ENCODE peak calls at places on chromosome 1, in six cellular contexts. One of them, this sample, is unnamed.

GRCh38 chr1:17163789-17164666 is 40.9 kb upstream of the PADI1 start:
- DNase-seq in A549: no peak
- DNase-seq in astrocyte: no peak
- DNase-seq in ovary: no peak
- DNase-seq in heart left ventricle: no peak
- DNase-seq in body of pancreas: no peak
- DNase-seq in this sample: no peak

GRCh38 chr1:243806310-243806709 is 43.7 kb downstream of the AKT3 start:
- DNase-seq in A549: no peak
- DNase-seq in astrocyte: no peak
- DNase-seq in ovary: no peak
- DNase-seq in heart left ventricle: no peak
- DNase-seq in body of pancreas: no peak
- DNase-seq in this sample: no peak

GRCh38 chr1:117512728-117513321 is 93.0 kb upstream of the TENT5C start:
- DNase-seq in A549: peak; percentile 1
- DNase-seq in astrocyte: no peak
- DNase-seq in ovary: no peak
- DNase-seq in heart left ventricle: no peak
- DNase-seq in body of pancreas: no peak
- DNase-seq in this sample: no peak

GRCh38 chr1:70633004-70633403 is 221.9 kb downstream of the CTH start:
- DNase-seq in A549: no peak
- DNase-seq in astrocyte: no peak
- DNase-seq in ovary: no peak
- DNase-seq in heart left ventricle: no peak
- DNase-seq in body of pancreas: no peak
- DNase-seq in this sample: no peak

GRCh38 chr1:203536575-203536974 is 42.6 kb downstream of the OPTC start:
- DNase-seq in A549: no peak
- DNase-seq in astrocyte: no peak
- DNase-seq in ovary: no peak
- DNase-seq in heart left ventricle: no peak
- DNase-seq in body of pancreas: no peak
- DNase-seq in this sample: no peak

GRCh38 chr1:145960468-145961108 is 2.8 kb upstream of the LIX1L start:
- DNase-seq in A549: peak; percentile 67
- DNase-seq in astrocyte: peak; percentile 39
- DNase-seq in ovary: peak; percentile 91
- DNase-seq in heart left ventricle: peak; percentile 94
- DNase-seq in body of pancreas: peak; percentile 67
- DNase-seq in this sample: peak; percentile 47

GRCh38 chr1:55061706-55062321 is 22.5 kb downstream of the PCSK9 start:
- DNase-seq in A549: no peak
- DNase-seq in astrocyte: no peak
- DNase-seq in ovary: no peak
- DNase-seq in heart left ventricle: no peak
- DNase-seq in body of pancreas: no peak
- DNase-seq in this sample: no peak

GRCh38 chr1:247494746-247495145 is 36.8 kb upstream of the OR2B11 start:
- DNase-seq in A549: no peak
- DNase-seq in astrocyte: no peak
- DNase-seq in ovary: no peak
- DNase-seq in heart left ventricle: no peak
- DNase-seq in body of pancreas: no peak
- DNase-seq in this sample: no peak

GRCh38 chr1:17329610-17330009 is 21.6 kb downstream of the PADI4 start:
- DNase-seq in A549: no peak
- DNase-seq in astrocyte: no peak
- DNase-seq in ovary: no peak
- DNase-seq in heart left ventricle: no peak
- DNase-seq in body of pancreas: no peak
- DNase-seq in this sample: no peak

GRCh38 chr1:83515566-83516169 is 483.3 kb downstream of the TTLL7 start:
- DNase-seq in A549: no peak
- DNase-seq in astrocyte: no peak
- DNase-seq in ovary: no peak
- DNase-seq in heart left ventricle: no peak
- DNase-seq in body of pancreas: no peak
- DNase-seq in this sample: no peak

GRCh38 chr1:99808391-99809115 is 41.6 kb upstream of the AGL start:
- DNase-seq in A549: peak; percentile 75
- DNase-seq in astrocyte: peak; percentile 87
- DNase-seq in ovary: no peak
- DNase-seq in heart left ventricle: no peak
- DNase-seq in body of pancreas: no peak
- DNase-seq in this sample: peak; percentile 27

GRCh38 chr1:99548924-99549605 is 96.8 kb upstream of the PALMD start:
- DNase-seq in A549: no peak
- DNase-seq in astrocyte: peak; percentile 63
- DNase-seq in ovary: no peak
- DNase-seq in heart left ventricle: no peak
- DNase-seq in body of pancreas: peak; percentile 16
- DNase-seq in this sample: no peak

GRCh38 chr1:116717318-116717717 is 36.9 kb upstream of the CD2 start:
- DNase-seq in A549: no peak
- DNase-seq in astrocyte: no peak
- DNase-seq in ovary: no peak
- DNase-seq in heart left ventricle: no peak
- DNase-seq in body of pancreas: no peak
- DNase-seq in this sample: no peak

GRCh38 chr1:19009126-19009881 is 52.8 kb upstream of the IFFO2 start:
- DNase-seq in A549: no peak
- DNase-seq in astrocyte: no peak
- DNase-seq in ovary: no peak
- DNase-seq in heart left ventricle: no peak
- DNase-seq in body of pancreas: no peak
- DNase-seq in this sample: no peak

DNA sequence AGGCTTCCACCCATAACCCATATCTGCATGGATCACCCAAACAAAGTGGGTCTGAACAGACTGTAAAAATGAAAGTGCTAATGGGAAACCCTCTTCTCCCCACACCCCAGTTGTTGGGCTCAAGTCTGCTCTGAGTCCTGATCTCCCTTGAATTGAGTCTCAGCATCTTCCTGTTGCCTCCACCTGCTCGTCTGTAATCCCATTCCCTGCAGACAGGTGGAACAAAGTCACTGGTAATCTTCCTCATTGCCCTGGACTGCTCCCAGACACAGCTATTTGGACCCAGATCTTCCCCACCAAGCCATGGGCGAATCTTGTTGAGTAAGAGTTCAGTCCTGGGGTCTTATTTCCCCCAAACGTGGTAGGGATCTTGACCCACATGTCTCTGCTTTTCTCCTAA is 15.8 kb downstream of the AVPR1B start:
- DNase-seq in A549: no peak
- DNase-seq in astrocyte: no peak
- DNase-seq in ovary: no peak
- DNase-seq in heart left ventricle: no peak
- DNase-seq in body of pancreas: no peak
- DNase-seq in this sample: no peak
- H3K4me1 ChIP-seq in A549: no peaks in the 10 kb centered on the region
- H3K4me1 ChIP-seq in astrocyte: no peaks in the 10 kb centered on the region
- H3K4me1 ChIP-seq in ovary: peaks cover under 1% of the 10 kb centered on the region
- H3K4me1 ChIP-seq in heart left ventricle: no peaks in the 10 kb centered on the region
- H3K4me1 ChIP-seq in body of pancreas: peaks cover 3% of the 10 kb centered on the region
- H3K4me1 ChIP-seq in this sample: no peaks in the 10 kb centered on the region

DNA sequence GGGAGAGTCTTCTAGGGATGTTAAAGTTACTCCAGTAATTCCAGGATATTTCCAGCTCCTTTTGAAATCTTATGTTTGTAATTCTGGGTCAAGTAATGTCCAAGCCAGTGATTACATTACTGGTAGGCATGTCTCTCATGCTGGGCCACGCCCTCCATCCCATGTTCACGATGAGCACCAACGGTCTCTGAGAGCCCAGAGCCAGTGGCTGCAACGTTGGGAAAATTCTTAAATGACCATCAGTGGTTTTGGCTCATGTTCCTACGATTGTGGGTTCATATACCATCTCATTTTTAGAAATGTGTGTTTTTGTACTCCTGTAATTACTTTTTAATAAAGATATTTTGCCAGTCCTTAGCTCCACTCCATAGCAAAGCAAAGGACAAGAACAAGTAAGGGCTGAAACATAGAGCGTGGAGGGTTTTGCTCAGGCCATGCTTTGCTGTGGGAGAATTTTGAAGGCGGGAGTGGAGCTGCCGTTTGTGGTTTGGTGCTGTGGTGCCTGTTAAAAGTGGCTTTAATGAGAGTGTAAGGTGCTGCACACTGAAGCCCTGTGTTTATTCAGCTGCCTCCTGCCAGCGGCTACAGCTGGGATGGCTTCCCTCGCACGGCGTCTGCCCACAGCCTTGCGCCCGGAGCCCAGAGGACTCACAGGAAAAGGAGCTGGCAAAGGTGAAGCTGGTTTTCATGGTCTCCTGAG is 28.9 kb downstream of the VANGL1 start:
- DNase-seq in A549: no peak
- DNase-seq in astrocyte: peak; percentile 78
- DNase-seq in ovary: no peak
- DNase-seq in heart left ventricle: no peak
- DNase-seq in body of pancreas: peak; percentile 43
- DNase-seq in this sample: peak; percentile 38
- H3K4me1 ChIP-seq in A549: peaks cover 34% of the 10 kb centered on the region
- H3K4me1 ChIP-seq in astrocyte: peaks cover 38% of the 10 kb centered on the region
- H3K4me1 ChIP-seq in ovary: no peaks in the 10 kb centered on the region
- H3K4me1 ChIP-seq in heart left ventricle: peaks cover 26% of the 10 kb centered on the region
- H3K4me1 ChIP-seq in body of pancreas: peaks cover 41% of the 10 kb centered on the region
- H3K4me1 ChIP-seq in this sample: peaks cover 65% of the 10 kb centered on the region

GRCh38 chr1:248863011-248863881 is 4.4 kb upstream of the ZNF692 start:
- DNase-seq in A549: peak; percentile 63
- DNase-seq in astrocyte: peak; percentile 46
- DNase-seq in ovary: peak; percentile 90
- DNase-seq in heart left ventricle: peak; percentile 92
- DNase-seq in body of pancreas: peak; percentile 86
- DNase-seq in this sample: peak; percentile 49

GRCh38 chr1:248860007-248860406 is 1.1 kb upstream of the ZNF692 start:
- DNase-seq in A549: no peak
- DNase-seq in astrocyte: no peak
- DNase-seq in ovary: no peak
- DNase-seq in heart left ventricle: no peak
- DNase-seq in body of pancreas: no peak
- DNase-seq in this sample: no peak

GRCh38 chr1:248862695-248863010 is 3.8 kb upstream of the ZNF692 start:
- DNase-seq in A549: no peak
- DNase-seq in astrocyte: no peak
- DNase-seq in ovary: no peak
- DNase-seq in heart left ventricle: no peak
- DNase-seq in body of pancreas: no peak
- DNase-seq in this sample: no peak

GRCh38 chr1:248858891-248859889 is at the start of gene ZNF692:
- DNase-seq in A549: peak; percentile 99
- DNase-seq in astrocyte: peak; percentile 94
- DNase-seq in ovary: peak; percentile 96
- DNase-seq in heart left ventricle: peak; percentile 99
- DNase-seq in body of pancreas: peak; percentile 97
- DNase-seq in this sample: peak; percentile 75

GRCh38 chr1:248861621-248862020 is 2.7 kb upstream of the ZNF692 start:
- DNase-seq in A549: no peak
- DNase-seq in astrocyte: no peak
- DNase-seq in ovary: no peak
- DNase-seq in heart left ventricle: no peak
- DNase-seq in body of pancreas: no peak
- DNase-seq in this sample: no peak
- H3K4me1 ChIP-seq in A549: peaks cover 23% of the 10 kb centered on the region
- H3K4me1 ChIP-seq in astrocyte: peaks cover 29% of the 10 kb centered on the region
- H3K4me1 ChIP-seq in ovary: peaks cover 19% of the 10 kb centered on the region
- H3K4me1 ChIP-seq in heart left ventricle: peaks cover 43% of the 10 kb centered on the region
- H3K4me1 ChIP-seq in body of pancreas: peaks cover 37% of the 10 kb centered on the region
- H3K4me1 ChIP-seq in this sample: peaks cover 15% of the 10 kb centered on the region

DNA sequence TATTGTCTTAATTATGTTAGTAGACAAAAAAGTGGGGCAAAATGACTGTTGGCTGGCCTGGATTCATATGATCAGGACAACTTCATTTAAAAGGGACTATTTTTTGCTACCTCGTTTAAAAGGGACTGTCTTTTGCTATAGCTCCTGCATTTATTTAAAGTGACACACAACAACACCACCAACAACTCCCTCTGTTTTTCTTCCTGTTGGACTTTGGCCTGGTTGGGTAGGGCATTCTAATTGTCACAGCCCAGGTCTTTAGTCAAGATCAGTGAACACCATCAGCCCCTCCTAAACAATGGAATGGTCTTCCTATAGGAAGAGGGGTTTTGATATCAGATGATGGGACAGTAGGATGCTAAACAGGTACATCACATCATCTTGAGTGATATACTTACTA is 241.8 kb downstream of the GPR52 start:
- DNase-seq in A549: no peak
- DNase-seq in astrocyte: no peak
- DNase-seq in ovary: no peak
- DNase-seq in heart left ventricle: no peak
- DNase-seq in body of pancreas: no peak
- DNase-seq in this sample: no peak
- H3K4me1 ChIP-seq in A549: no peaks in the 10 kb centered on the region
- H3K4me1 ChIP-seq in astrocyte: no peaks in the 10 kb centered on the region
- H3K4me1 ChIP-seq in ovary: no peaks in the 10 kb centered on the region
- H3K4me1 ChIP-seq in heart left ventricle: no peaks in the 10 kb centered on the region
- H3K4me1 ChIP-seq in body of pancreas: no peaks in the 10 kb centered on the region
- H3K4me1 ChIP-seq in this sample: no peaks in the 10 kb centered on the region

DNA sequence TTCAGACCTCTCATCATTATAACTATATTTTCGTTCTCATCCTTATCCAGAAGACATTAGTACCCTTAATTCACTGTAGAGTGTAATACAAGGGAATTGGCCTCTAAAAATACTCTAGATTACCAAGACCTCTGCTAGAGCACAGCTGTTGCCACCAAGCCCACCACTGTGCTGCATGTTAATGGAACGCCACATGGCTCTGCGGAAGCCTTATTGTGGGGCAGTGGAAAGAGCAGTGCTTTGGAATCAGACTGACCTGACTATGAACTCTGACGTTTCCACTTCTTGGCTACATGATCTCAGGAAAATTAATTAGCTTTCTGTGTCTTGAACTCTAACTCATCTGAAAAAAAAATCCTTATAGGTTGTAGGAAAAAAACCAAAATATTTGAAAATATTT is 222.1 kb downstream of the LMX1A start:
- DNase-seq in A549: no peak
- DNase-seq in astrocyte: no peak
- DNase-seq in ovary: no peak
- DNase-seq in heart left ventricle: no peak
- DNase-seq in body of pancreas: no peak
- DNase-seq in this sample: no peak
- H3K4me1 ChIP-seq in A549: no peaks in the 10 kb centered on the region
- H3K4me1 ChIP-seq in astrocyte: no peaks in the 10 kb centered on the region
- H3K4me1 ChIP-seq in ovary: no peaks in the 10 kb centered on the region
- H3K4me1 ChIP-seq in heart left ventricle: no peaks in the 10 kb centered on the region
- H3K4me1 ChIP-seq in body of pancreas: no peaks in the 10 kb centered on the region
- H3K4me1 ChIP-seq in this sample: no peaks in the 10 kb centered on the region

GRCh38 chr1:21907079-21907418 is 30.1 kb downstream of the HSPG2 start:
- DNase-seq in A549: no peak
- DNase-seq in astrocyte: no peak
- DNase-seq in ovary: no peak
- DNase-seq in heart left ventricle: no peak
- DNase-seq in body of pancreas: no peak
- DNase-seq in this sample: no peak
- H3K4me1 ChIP-seq in A549: peaks cover 39% of the 10 kb centered on the region
- H3K4me1 ChIP-seq in astrocyte: peaks cover 43% of the 10 kb centered on the region
- H3K4me1 ChIP-seq in ovary: peaks cover 31% of the 10 kb centered on the region
- H3K4me1 ChIP-seq in heart left ventricle: peaks cover 100% of the 10 kb centered on the region
- H3K4me1 ChIP-seq in body of pancreas: peaks cover 40% of the 10 kb centered on the region
- H3K4me1 ChIP-seq in this sample: no peaks in the 10 kb centered on the region

GRCh38 chr1:92273039-92273438 is 25.7 kb downstream of the GLMN start:
- DNase-seq in A549: no peak
- DNase-seq in astrocyte: no peak
- DNase-seq in ovary: no peak
- DNase-seq in heart left ventricle: no peak
- DNase-seq in body of pancreas: no peak
- DNase-seq in this sample: no peak
- H3K4me1 ChIP-seq in A549: no peaks in the 10 kb centered on the region
- H3K4me1 ChIP-seq in astrocyte: peaks cover 10% of the 10 kb centered on the region
- H3K4me1 ChIP-seq in ovary: no peaks in the 10 kb centered on the region
- H3K4me1 ChIP-seq in heart left ventricle: no peaks in the 10 kb centered on the region
- H3K4me1 ChIP-seq in body of pancreas: no peaks in the 10 kb centered on the region
- H3K4me1 ChIP-seq in this sample: no peaks in the 10 kb centered on the region

This sample was measured in PC-9.